ENCODE peak calls at places on chromosomes 11 and 22, in ten cellular contexts. I, D, X, V, Y, A, H, E, M and G are unnamed samples. For H3K4me1, the result is how much of the 10 kb centered on the place peaks cover.

GRCh38 chr11:69278091-69278867 is 15.7 kb upstream of the MYEOV start:
- DNase-seq in D (peak), X (no peak), A (no peak), M (peak), V (no peak), I (peak), H (peak), E (no peak), Y (peak), G (no peak)

GRCh38 chr22:23117890-23118646 is 23.7 kb downstream of the RSPH14 start:
- DNase-seq in Y (no peak), M (no peak), X (no peak), H (no peak), V (no peak), A (no peak), D (no peak), E (no peak), I (no peak), G (no peak)

GRCh38 chr11:130940706-130941105 is 24.4 kb upstream of the SNX19 start:
- DNase-seq in V (no peak), A (no peak), H (no peak), D (no peak), Y (no peak), I (no peak), E (no peak), M (no peak), X (no peak), G (no peak)

GRCh38 chr11:110000045-110000502 is 93.1 kb upstream of the ZC3H12C start:
- DNase-seq in A (peak), M (no peak), X (no peak), V (no peak), I (peak), E (peak), D (no peak), Y (no peak), H (no peak), G (no peak)

GRCh38 chr11:116461789-116462188 is 311.0 kb downstream of the BUD13 start:
- DNase-seq in A (no peak), V (no peak), H (no peak), X (no peak), M (no peak), D (no peak), Y (no peak), I (no peak), E (no peak), G (no peak)

GRCh38 chr11:235180-235997 is 753 bp downstream of the SIRT3 start:
- DNase-seq in I (no peak), X (no peak), A (no peak), Y (no peak), M (peak), V (no peak), H (no peak), E (no peak), D (no peak), G (no peak)

GRCh38 chr11:104163100-104164027 is 583 bp downstream of the PDGFD start:
- DNase-seq in Y (no peak), X (peak), V (no peak), H (no peak), M (peak), D (no peak), A (no peak), I (peak), E (peak), G (no peak)

GRCh38 chr11:32489464-32489863 is 54.1 kb upstream of the WT1 start:
- DNase-seq in H (no peak), I (no peak), V (no peak), Y (no peak), D (no peak), E (no peak), X (no peak), A (no peak), M (no peak), G (no peak)

GRCh38 chr22:49201046-49201970 is 626.4 kb downstream of the BRD1 start:
- DNase-seq in I (no peak), H (peak), M (peak), V (peak), X (peak), A (no peak), Y (no peak), D (peak), E (no peak), G (no peak)

GRCh38 chr22:37202706-37203105 is 9.6 kb downstream of the SSTR3 start:
- DNase-seq in I (no peak), D (peak), H (peak), M (no peak), E (no peak), X (peak), Y (no peak), A (no peak), V (no peak), G (no peak)

GRCh38 chr11:95245038-95245437 is 14.0 kb upstream of the SESN3 start:
- DNase-seq in A (no peak), H (no peak), X (no peak), V (no peak), D (no peak), Y (no peak), E (peak), M (no peak), I (no peak), G (no peak)

GRCh38 chr11:112773256-112773655 is 188.0 kb upstream of the NCAM1 start:
- DNase-seq in H (no peak), A (no peak), M (no peak), Y (no peak), D (no peak), V (no peak), I (no peak), E (no peak), X (no peak), G (no peak)

GRCh38 chr11:67468056-67468455 is 995 bp downstream of the TMEM134 start:
- DNase-seq in D (peak), H (peak), Y (peak), E (no peak), A (no peak), I (peak), V (peak), X (peak), M (peak), G (no peak)

GRCh38 chr11:22734628-22735345 is 68.4 kb downstream of the GAS2 start:
- DNase-seq in X (no peak), M (no peak), I (no peak), E (peak), H (no peak), A (no peak), Y (no peak), D (no peak), V (no peak), G (no peak)

GRCh38 chr11:94739331-94739730 is 28.8 kb upstream of the AMOTL1 start:
- DNase-seq in Y (no peak), I (no peak), A (no peak), V (no peak), E (no peak), M (no peak), X (no peak), D (no peak), H (no peak), G (no peak)

GRCh38 chr22:42743501-42743991 is 22.9 kb upstream of the A4GALT start:
- DNase-seq in D (no peak), H (peak), I (peak), Y (peak), V (peak), X (peak), A (no peak), M (no peak), E (peak), G (no peak)

GRCh38 chr11:115776916-115777315 is 272.7 kb upstream of the CADM1 start:
- DNase-seq in A (no peak), Y (no peak), I (no peak), V (no peak), E (no peak), H (no peak), M (no peak), X (no peak), D (no peak), G (no peak)

GRCh38 chr11:36471577-36471976 is 38.5 kb downstream of the TRAF6 start:
- DNase-seq in V (no peak), D (no peak), Y (no peak), M (no peak), E (no peak), X (no peak), A (no peak), H (no peak), I (no peak), G (no peak)

GRCh38 chr22:30874431-30875370 is 93.9 kb downstream of the MORC2 start:
- DNase-seq in E (no peak), I (no peak), Y (no peak), V (no peak), M (peak), A (no peak), D (peak), H (no peak), X (peak), G (no peak)

GRCh38 chr11:76861490-76861953 is 804 bp downstream of the ACER3 start:
- DNase-seq in A (no peak), H (no peak), D (no peak), E (no peak), X (no peak), V (no peak), M (no peak), I (no peak), Y (no peak), G (no peak)

GRCh38 chr11:44939673-44940072 is 11.0 kb downstream of the TP53I11 start:
- DNase-seq in Y (no peak), V (peak), A (no peak), M (no peak), E (peak), X (no peak), D (no peak), H (no peak), I (no peak), G (no peak)

GRCh38 chr11:76653674-76654309 is 16.8 kb downstream of the LRRC32 start:
- DNase-seq in H (peak), A (no peak), Y (no peak), E (peak), V (peak), I (peak), X (peak), M (no peak), D (no peak), G (peak)

GRCh38 chr11:120129570-120129969 is 8.3 kb downstream of the TRIM29 start:
- DNase-seq in E (no peak), Y (no peak), M (peak), D (peak), X (peak), H (peak), I (no peak), V (peak), A (no peak), G (no peak)

GRCh38 chr11:85854212-85854556 is 999 bp upstream of the CCDC83 start:
- DNase-seq in M (no peak), I (no peak), E (no peak), X (no peak), D (no peak), V (no peak), Y (no peak), H (no peak), A (no peak), G (no peak)

GRCh38 chr11:118623291-118623655 is 15.9 kb downstream of the PHLDB1 start:
- DNase-seq in V (peak), Y (no peak), E (peak), D (no peak), I (peak), H (peak), X (no peak), M (no peak), A (no peak), G (no peak)

GRCh38 chr11:68312117-68312779 is at the start of gene LRP5:
- DNase-seq in V (no peak), H (no peak), X (no peak), Y (no peak), M (peak), I (peak), D (peak), A (no peak), E (peak), G (no peak)

GRCh38 chr11:64545605-64546004 is 45.4 kb upstream of the SLC22A12 start:
- DNase-seq in I (no peak), M (peak), Y (no peak), V (no peak), D (no peak), A (peak), E (peak), X (no peak), H (no peak), G (no peak)

GRCh38 chr22:37443977-37444376 is 16.7 kb upstream of the ELFN2 start:
- DNase-seq in D (no peak), V (no peak), A (no peak), I (no peak), X (no peak), Y (no peak), M (no peak), E (no peak), H (no peak), G (no peak)

GRCh38 chr22:33887173-33887572 is 33.1 kb downstream of the LARGE1 start:
- DNase-seq in M (no peak), E (no peak), A (no peak), H (no peak), Y (no peak), V (no peak), X (no peak), D (no peak), I (no peak), G (no peak)
- H3K4me1 ChIP-seq in M (under half), E (under half), A (under half), H (under half), Y (under half), V (under half), X (under half), D (under half), I (under half), G (under half)

GRCh38 chr22:20239951-20240773 is 28.0 kb downstream of the RTN4R start:
- DNase-seq in M (no peak), Y (no peak), I (no peak), H (no peak), V (peak), E (no peak), D (no peak), X (no peak), A (no peak), G (no peak)
- H3K4me1 ChIP-seq in M (under half), Y (under half), I (under half), H (under half), V (under half), E (under half), D (under half), X (under half), A (under half), G (under half)

GRCh38 chr22:27470169-27470772 is 331.3 kb downstream of the MN1 start:
- DNase-seq in Y (no peak), H (no peak), I (no peak), M (no peak), V (no peak), D (no peak), E (no peak), X (no peak), A (no peak), G (no peak)
- H3K4me1 ChIP-seq in Y (under half), H (under half), I (under half), M (under half), V (under half), D (under half), E (under half), X (under half), A (under half), G (under half)

DNA sequence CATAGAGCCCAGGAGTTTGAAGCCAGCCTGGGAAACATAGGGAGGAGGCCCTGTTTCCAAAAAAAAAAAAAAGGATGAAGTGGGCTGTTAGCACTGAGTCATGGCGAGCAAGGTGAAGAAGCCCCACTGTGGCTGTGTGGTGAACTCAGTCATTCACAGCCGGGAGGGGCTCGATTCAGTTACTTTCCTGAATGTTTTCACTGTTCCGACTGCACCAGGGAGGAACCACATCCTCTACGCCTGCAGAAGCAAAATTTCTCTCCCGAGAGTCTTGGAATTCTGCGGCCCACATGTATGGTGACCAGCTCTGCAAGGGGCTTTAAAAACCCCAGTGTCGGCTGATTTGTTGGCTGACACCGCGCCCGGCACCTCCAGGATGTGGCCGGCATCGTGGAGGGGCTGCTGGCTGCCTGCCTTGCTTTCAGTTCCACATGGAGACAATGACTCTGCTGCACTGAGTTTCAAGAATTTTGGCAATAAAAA is 27.8 kb upstream of the GRAMD4 start:
- DNase-seq in X (peak), A (no peak), E (no peak), M (peak), D (no peak), V (no peak), H (peak), Y (no peak), I (peak), G (peak)
- H3K4me1 ChIP-seq in X (under half), A (under half), E (half or more), M (under half), D (under half), V (under half), H (under half), Y (under half), I (under half), G (under half)

GRCh38 chr11:87453531-87454089 is 415.9 kb downstream of the TMEM135 start:
- DNase-seq in Y (no peak), V (no peak), M (no peak), I (no peak), H (no peak), A (no peak), E (no peak), X (no peak), D (no peak), G (no peak)
- H3K4me1 ChIP-seq in Y (under half), V (under half), M (under half), I (under half), H (under half), A (under half), E (under half), X (under half), D (under half), G (under half)

GRCh38 chr11:12393691-12394090 is 16.3 kb downstream of the PARVA start:
- DNase-seq in I (no peak), X (no peak), E (no peak), D (no peak), A (no peak), H (no peak), M (no peak), V (no peak), Y (no peak), G (no peak)
- H3K4me1 ChIP-seq in I (half or more), X (under half), E (under half), D (under half), A (under half), H (under half), M (under half), V (under half), Y (under half), G (under half)

GRCh38 chr11:122340607-122341006 is 224.6 kb upstream of the BLID start:
- DNase-seq in Y (no peak), X (no peak), M (no peak), D (no peak), I (no peak), E (no peak), A (no peak), V (no peak), H (no peak), G (no peak)
- H3K4me1 ChIP-seq in Y (under half), X (under half), M (under half), D (under half), I (under half), E (under half), A (under half), V (under half), H (under half), G (under half)

GRCh38 chr11:61816736-61817455 is at the start of gene FADS1:
- DNase-seq in V (peak), X (peak), Y (peak), M (peak), H (peak), A (no peak), E (peak), I (peak), D (peak), G (peak)
- H3K4me1 ChIP-seq in V (under half), X (under half), Y (under half), M (under half), H (under half), A (under half), E (under half), I (under half), D (under half), G (under half)

GRCh38 chr11:35158371-35159081 is 19.6 kb downstream of the CD44 start:
- DNase-seq in E (peak), I (peak), H (peak), Y (no peak), M (no peak), A (no peak), D (no peak), V (peak), X (no peak), G (no peak)

GRCh38 chr11:35160902-35161585 is 22.1 kb downstream of the CD44 start:
- DNase-seq in X (no peak), Y (no peak), M (no peak), A (no peak), V (no peak), D (no peak), E (no peak), I (no peak), H (no peak), G (no peak)

GRCh38 chr11:35160248-35160820 is 21.4 kb downstream of the CD44 start:
- DNase-seq in I (no peak), Y (no peak), A (no peak), D (no peak), H (no peak), X (no peak), E (no peak), V (no peak), M (no peak), G (no peak)

GRCh38 chr11:35157814-35158213 is 18.8 kb downstream of the CD44 start:
- DNase-seq in H (no peak), I (no peak), E (no peak), D (no peak), X (no peak), A (no peak), M (no peak), Y (no peak), V (no peak), G (no peak)

DNA sequence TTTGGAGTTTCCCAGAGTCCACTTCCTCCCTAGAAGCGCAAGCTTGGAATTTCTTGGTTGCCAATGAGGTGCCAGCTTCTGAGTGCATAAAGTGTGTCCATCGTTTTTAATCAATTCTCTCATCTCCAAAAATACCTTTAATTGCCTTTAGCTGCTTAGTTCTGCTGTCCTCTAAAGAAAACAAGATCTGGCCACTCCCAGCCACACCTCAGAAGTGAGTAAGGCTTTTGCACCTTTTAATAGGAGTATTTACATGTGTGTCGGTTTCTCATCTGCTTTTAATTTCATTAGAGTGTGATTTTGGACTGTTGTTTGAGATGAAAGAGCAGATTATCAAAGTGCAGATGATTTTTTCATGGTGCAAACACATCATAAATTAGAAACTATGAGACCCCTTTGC is 20.1 kb downstream of the CD44 start:
- DNase-seq in V (no peak), M (no peak), D (no peak), Y (no peak), A (no peak), H (no peak), X (no peak), I (no peak), E (no peak), G (no peak)
- H3K4me1 ChIP-seq in V (under half), M (under half), D (half or more), Y (under half), A (half or more), H (under half), X (under half), I (half or more), E (under half), G (under half)